ENCODE peak calls at places on chromosomes 13 and 19, in seven cellular contexts. X, S, K, L, C, B and D are unnamed samples.

GRCh38 chr13:41649659-41650058 is 192.3 kb downstream of the RGCC start:
- DNase-seq in X (no peak), S (peak; percentile 22), K (no peak), L (no peak), C (peak; percentile 41), B (no peak), D (peak; percentile 35)

GRCh38 chr19:13012690-13013608 is 17.7 kb downstream of the NFIX start:
- DNase-seq in X (no peak), S (no peak), K (no peak), L (peak; percentile 80), C (peak; percentile 52), B (no peak), D (no peak)

GRCh38 chr19:6062274-6062673 is 48.0 kb downstream of the RFX2 start:
- DNase-seq in X (no peak), S (no peak), K (no peak), L (no peak), C (no peak), B (no peak), D (no peak)

GRCh38 chr19:45179063-45179847 is 671 bp downstream of the BLOC1S3 start:
- DNase-seq in X (peak; percentile 66), S (no peak), K (no peak), L (peak; percentile 70), C (no peak), B (no peak), D (peak; percentile 37)

GRCh38 chr13:102721800-102722231 is 27.0 kb upstream of the METTL21C start:
- DNase-seq in X (no peak), S (no peak), K (no peak), L (no peak), C (no peak), B (no peak), D (no peak)

GRCh38 chr19:28023064-28023463 is 1189.9 kb downstream of the UQCRFS1 start:
- DNase-seq in X (no peak), S (no peak), K (no peak), L (no peak), C (no peak), B (no peak), D (no peak)

GRCh38 chr19:21912654-21913053 is 76.7 kb upstream of the ZNF43 start:
- DNase-seq in X (no peak), S (no peak), K (no peak), L (peak; percentile 10), C (no peak), B (no peak), D (peak; percentile 10)

GRCh38 chr13:76048675-76049396 is 412.7 kb downstream of the LMO7 start:
- DNase-seq in X (no peak), S (no peak), K (no peak), L (no peak), C (no peak), B (no peak), D (peak; percentile 35)

GRCh38 chr19:13838943-13839192 is 38.1 kb upstream of the NANOS3 start:
- DNase-seq in X (peak; percentile 84), S (no peak), K (no peak), L (peak; percentile 86), C (no peak), B (no peak), D (peak; percentile 30)

GRCh38 chr19:48900477-48901452 is 653 bp downstream of the NUCB1 start:
- DNase-seq in X (peak; percentile 63), S (no peak), K (no peak), L (no peak), C (peak; percentile 29), B (no peak), D (peak; percentile 52)

GRCh38 chr19:8481191-8481590 is 21.2 kb downstream of the PRAM1 start:
- DNase-seq in X (no peak), S (no peak), K (no peak), L (no peak), C (no peak), B (no peak), D (no peak)

GRCh38 chr19:18969953-18970659 is 29.1 kb upstream of the HOMER3 start:
- DNase-seq in X (no peak), S (no peak), K (no peak), L (no peak), C (no peak), B (no peak), D (no peak)

GRCh38 chr19:50646074-50646807 is 3.0 kb upstream of the C19orf81 start:
- DNase-seq in X (no peak), S (peak; percentile 48), K (no peak), L (peak; percentile 63), C (no peak), B (no peak), D (no peak)

GRCh38 chr19:38657633-38658222 is 10.3 kb downstream of the ACTN4 start:
- DNase-seq in X (no peak), S (peak; percentile 71), K (no peak), L (no peak), C (no peak), B (no peak), D (no peak)

GRCh38 chr19:14398563-14398962 is 17.3 kb downstream of the ADGRE5 start:
- DNase-seq in X (no peak), S (no peak), K (no peak), L (no peak), C (no peak), B (no peak), D (no peak)

GRCh38 chr13:98300956-98301641 is 124.0 kb upstream of the RNF113B start:
- DNase-seq in X (no peak), S (no peak), K (no peak), L (no peak), C (peak; percentile 96), B (no peak), D (no peak)

GRCh38 chr13:113489549-113490495 is 689 bp downstream of the DCUN1D2 start:
- DNase-seq in X (peak; percentile 55), S (no peak), K (no peak), L (peak; percentile 33), C (no peak), B (no peak), D (no peak)

GRCh38 chr13:113493315-113493951 is 2.9 kb upstream of the DCUN1D2 start:
- DNase-seq in X (no peak), S (peak; percentile 85), K (no peak), L (peak; percentile 34), C (peak; percentile 90), B (peak; percentile 16), D (peak; percentile 87)

GRCh38 chr13:113490496-113491417 is at the start of gene DCUN1D2:
- DNase-seq in X (peak; percentile 99), S (peak; percentile 85), K (peak; percentile 65), L (peak; percentile 91), C (peak; percentile 84), B (peak; percentile 55), D (peak; percentile 97)

GRCh38 chr13:113491982-113492381 is 1.5 kb upstream of the DCUN1D2 start:
- DNase-seq in X (no peak), S (no peak), K (no peak), L (no peak), C (no peak), B (no peak), D (no peak)

DNA sequence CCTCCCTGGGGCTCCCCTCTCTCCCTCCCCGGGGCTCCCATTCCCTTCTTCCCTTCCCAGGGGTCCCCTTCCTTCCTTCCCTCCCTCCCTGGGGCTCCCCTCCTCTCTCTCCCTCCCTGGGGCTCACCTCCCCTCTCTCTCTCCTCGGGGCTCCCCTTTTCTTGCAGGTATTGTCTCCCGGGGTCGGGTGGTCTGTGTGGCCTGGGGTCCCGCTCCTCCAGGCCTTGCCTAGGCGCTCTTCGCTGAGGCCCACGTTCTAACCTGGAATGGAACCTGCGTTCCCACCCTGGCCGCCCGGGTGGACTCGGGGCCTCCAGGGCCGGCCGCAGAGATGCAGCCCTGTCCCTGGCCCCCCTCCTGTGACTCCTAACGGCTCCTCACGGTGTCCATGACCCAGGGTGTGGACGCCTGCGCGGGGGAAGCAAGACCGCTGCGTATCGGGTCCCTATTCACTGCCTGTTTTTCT is 940 bp upstream of the DCUN1D2 start:
- DNase-seq in X (peak; percentile 78), S (no peak), K (no peak), L (peak; percentile 61), C (no peak), B (no peak), D (no peak)
- TF ChIP-seq JUND in X (no peak), S (no peak), K (no peak), L (no peak), C (no peak), B (no peak), D (no peak)

GRCh38 chr13:59568306-59568705 is 595.4 kb downstream of the DIAPH3 start:
- DNase-seq in X (no peak), S (no peak), K (no peak), L (no peak), C (no peak), B (no peak), D (no peak)
- TF ChIP-seq JUND in X (no peak), S (no peak), K (no peak), L (no peak), C (no peak), B (no peak), D (no peak)

GRCh38 chr19:3099347-3100145 is 5.4 kb downstream of the GNA11 start:
- DNase-seq in X (no peak), S (no peak), K (no peak), L (no peak), C (no peak), B (no peak), D (no peak)

GRCh38 chr19:3098141-3098514 is 4.0 kb downstream of the GNA11 start:
- DNase-seq in X (no peak), S (no peak), K (no peak), L (no peak), C (no peak), B (no peak), D (no peak)

GRCh38 chr19:3100331-3100730 is 6.2 kb downstream of the GNA11 start:
- DNase-seq in X (no peak), S (no peak), K (no peak), L (no peak), C (no peak), B (no peak), D (no peak)

GRCh38 chr19:3097442-3097871 is 3.3 kb downstream of the GNA11 start:
- DNase-seq in X (no peak), S (no peak), K (no peak), L (no peak), C (no peak), B (no peak), D (no peak)

GRCh38 chr19:3098515-3099346 is 4.6 kb downstream of the GNA11 start:
- DNase-seq in X (no peak), S (no peak), K (no peak), L (no peak), C (no peak), B (no peak), D (no peak)
- TF ChIP-seq JUND in X (no peak), S (no peak), K (no peak), L (no peak), C (no peak), B (no peak), D (no peak)

DNA sequence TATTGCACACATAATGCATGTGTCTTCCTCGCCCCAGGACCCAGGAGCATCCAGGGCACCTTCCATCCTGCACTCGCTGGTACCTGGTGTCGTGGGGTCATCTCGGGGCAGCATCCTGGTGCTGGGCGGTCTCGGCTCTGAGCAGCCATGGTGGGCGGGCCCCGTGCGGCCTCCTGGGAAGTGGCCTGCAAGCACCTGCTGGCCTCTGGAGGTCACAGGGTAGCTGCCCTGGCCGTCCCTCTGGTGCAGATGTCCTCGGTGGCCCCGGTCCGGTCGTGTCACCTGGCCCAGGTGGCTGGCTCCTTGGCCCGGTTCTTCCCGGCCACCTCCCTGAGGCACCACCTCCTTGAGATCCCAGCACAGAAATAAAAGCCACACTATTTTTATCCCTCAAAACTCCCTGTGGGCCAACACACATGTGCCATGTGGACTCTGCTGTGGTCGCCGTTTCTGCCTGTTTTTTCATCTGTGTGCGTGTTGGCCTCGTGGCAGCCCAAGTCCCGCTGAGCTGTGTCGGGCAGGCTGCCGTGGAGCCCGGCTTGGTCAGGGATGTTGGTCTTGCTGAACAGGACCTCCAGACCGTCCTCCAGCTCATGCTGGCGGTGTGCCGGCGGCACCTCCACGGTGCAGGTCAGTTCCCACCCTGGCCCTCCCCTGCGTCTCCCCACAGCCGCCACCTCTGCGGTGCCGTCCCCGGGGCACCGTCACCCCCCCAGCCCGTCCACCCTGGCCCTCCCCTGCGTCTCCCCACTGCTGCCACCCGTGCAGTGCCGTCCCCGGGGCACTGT is 5.0 kb upstream of the GZMM start:
- DNase-seq in X (no peak), S (no peak), K (no peak), L (no peak), C (no peak), B (no peak), D (no peak)
- TF ChIP-seq JUND in X (no peak), S (no peak), K (no peak), L (no peak), C (no peak), B (no peak), D (no peak)